ENCODE peak calls at places on chromosomes 2 and 18, in seven cellular contexts. A is gastrocnemius medialis, B is mucosa of descending colon, S is HFF-Myc, Y is osteoblast, V is ascending aorta, W is astrocyte of the cerebellum. O is an unnamed sample.

GRCh38 chr2:27191107-27191829 is 20.6 kb upstream of the ATRAID start:
- DNase-seq in A (peak; percentile 36), B (no peak), S (no peak), Y (peak; percentile 78), V (no peak), W (peak; percentile 50), O (no peak)

GRCh38 chr2:200405599-200406298 is 99.3 kb downstream of the SPATS2L start:
- DNase-seq in A (no peak), B (no peak), S (peak; percentile 77), Y (peak; percentile 22), V (no peak), W (peak; percentile 64), O (peak; percentile 85)

GRCh38 chr2:91477731-91478672 is 2786.5 kb downstream of the RPIA start:
- DNase-seq in A (no peak), B (peak; percentile 50), S (no peak), Y (peak; percentile 79), V (peak; percentile 58), W (peak; percentile 8), O (no peak)

GRCh38 chr2:20224716-20225293 is at the start of gene SDC1:
- DNase-seq in A (no peak), B (peak; percentile 88), S (no peak), Y (peak; percentile 94), V (no peak), W (no peak), O (no peak)

GRCh38 chr18:39341106-39341505 is 1775.5 kb upstream of the CELF4 start:
- DNase-seq in A (no peak), B (no peak), S (no peak), Y (no peak), V (no peak), W (no peak), O (no peak)

GRCh38 chr2:203603451-203604389 is 68.6 kb upstream of the RAPH1 start:
- DNase-seq in A (no peak), B (no peak), S (no peak), Y (no peak), V (no peak), W (no peak), O (no peak)

GRCh38 chr2:182302174-182302573 is 124.7 kb downstream of the PDE1A start:
- DNase-seq in A (no peak), B (no peak), S (no peak), Y (peak; percentile 64), V (no peak), W (peak; percentile 80), O (no peak)

GRCh38 chr2:97736608-97737330 is 23.4 kb downstream of the ZAP70 start:
- DNase-seq in A (no peak), B (no peak), S (no peak), Y (peak; percentile 61), V (no peak), W (no peak), O (no peak)

GRCh38 chr2:211349031-211349430 is 792.6 kb downstream of the CPS1 start:
- DNase-seq in A (no peak), B (no peak), S (no peak), Y (no peak), V (no peak), W (no peak), O (no peak)

GRCh38 chr2:202185816-202186221 is 52.6 kb downstream of the SUMO1 start:
- DNase-seq in A (no peak), B (no peak), S (no peak), Y (no peak), V (no peak), W (no peak), O (no peak)

DNA sequence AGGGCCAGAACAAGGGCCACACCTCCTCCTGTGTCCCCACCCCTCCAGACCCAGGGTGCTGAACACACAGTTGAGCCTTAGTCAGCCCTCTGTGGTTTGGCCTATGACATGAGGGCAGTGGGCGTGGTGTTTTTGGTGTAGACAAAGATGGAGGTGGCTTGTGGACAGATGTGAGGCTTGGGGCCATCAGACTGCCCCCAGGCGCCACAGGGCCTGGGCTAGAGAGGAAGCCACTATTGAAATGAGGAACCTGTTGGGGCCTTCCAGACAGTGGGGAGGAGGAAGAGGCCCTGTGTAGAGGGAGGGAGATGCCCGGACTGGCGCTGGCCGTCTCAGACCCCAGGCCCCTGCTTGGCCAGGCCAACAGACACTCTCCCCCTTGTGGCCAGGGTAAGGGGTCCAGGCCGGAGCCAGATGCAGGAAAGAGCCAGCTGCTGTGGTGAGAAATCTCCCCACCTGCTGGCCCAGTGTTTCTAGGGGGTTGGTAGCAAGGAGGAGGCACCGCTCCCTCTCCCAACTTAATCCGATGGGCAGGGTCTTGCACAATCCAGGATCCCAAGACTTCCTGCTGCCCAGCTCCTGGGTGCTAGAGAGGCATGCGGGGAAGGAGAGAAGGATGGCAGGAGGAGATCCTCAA is 53.8 kb downstream of the SMAD7 start:
- DNase-seq in A (peak; percentile 50), B (peak; percentile 51), S (peak; percentile 32), Y (peak; percentile 52), V (peak; percentile 82), W (no peak), O (no peak)
- TF ChIP-seq CTCF in A (no peak), B (no peak), S (peak; percentile 18), Y (no peak), V (no peak), W (peak; percentile 27), O (peak; percentile 46)

GRCh38 chr2:110116033-110116710 is 550 bp upstream of the MALL start:
- DNase-seq in A (no peak), B (peak; percentile 63), S (peak; percentile 35), Y (peak; percentile 95), V (peak; percentile 79), W (peak; percentile 40), O (no peak)
- H3K4me3 ChIP-seq in A (peak overlapping the region; percentile 42), B (no peak overlapping the region), S (peak overlapping the region; percentile 44), Y (peak overlapping the region; percentile 46), V (peak overlapping the region; percentile 65), W (peak overlapping the region; percentile 58), O (peak overlapping the region; percentile 55)

GRCh38 chr18:25350561-25351201 is 1.3 kb downstream of the ZNF521 start:
- DNase-seq in A (peak; percentile 30), B (peak; percentile 37), S (no peak), Y (peak; percentile 92), V (peak; percentile 65), W (peak; percentile 13), O (no peak)
- TF ChIP-seq CTCF in A (no peak), B (no peak), S (no peak), Y (no peak), V (no peak), W (no peak), O (no peak)

GRCh38 chr2:190678444-190679162 is 29.7 kb downstream of the NAB1 start:
- DNase-seq in A (no peak), B (no peak), S (no peak), Y (peak; percentile 6), V (no peak), W (no peak), O (no peak)
- H3K4me3 ChIP-seq in A (no peak overlapping the region), B (no peak overlapping the region), S (no peak overlapping the region), Y (no peak overlapping the region), V (peak overlapping the region; percentile 22), W (no peak overlapping the region), O (no peak overlapping the region)

GRCh38 chr2:101297383-101297782 is 11.1 kb downstream of the RNF149 start:
- DNase-seq in A (no peak), B (no peak), S (no peak), Y (no peak), V (no peak), W (no peak), O (no peak)

GRCh38 chr2:101296314-101296809 is 12.1 kb downstream of the RNF149 start:
- DNase-seq in A (no peak), B (no peak), S (peak; percentile 22), Y (no peak), V (no peak), W (no peak), O (no peak)

GRCh38 chr2:101300164-101300563 is 8.3 kb downstream of the RNF149 start:
- DNase-seq in A (no peak), B (no peak), S (no peak), Y (no peak), V (no peak), W (no peak), O (no peak)

GRCh38 chr2:101302016-101302415 is 6.5 kb downstream of the RNF149 start:
- DNase-seq in A (no peak), B (no peak), S (no peak), Y (no peak), V (no peak), W (no peak), O (no peak)

DNA sequence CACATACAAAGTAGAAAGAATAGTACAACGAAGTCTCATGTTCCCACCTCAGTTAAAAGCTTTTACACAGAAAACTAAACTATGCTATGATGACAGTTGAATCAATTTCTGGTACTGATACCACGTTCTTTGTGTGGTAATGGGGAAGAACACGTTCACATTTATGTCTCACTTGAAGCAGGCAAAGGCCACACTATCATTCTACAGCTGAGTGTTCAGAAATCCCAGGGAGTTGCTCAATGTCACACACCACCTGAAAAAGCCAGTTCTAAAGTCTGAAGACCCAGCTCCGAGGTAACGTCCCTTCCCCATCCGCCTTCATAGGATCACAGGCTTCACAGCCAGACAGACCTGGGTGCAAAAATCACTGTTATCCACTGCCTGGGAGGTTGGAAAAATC is 8.9 kb downstream of the RNF149 start:
- DNase-seq in A (no peak), B (no peak), S (no peak), Y (no peak), V (no peak), W (no peak), O (no peak)
- TF ChIP-seq CTCF in A (no peak), B (no peak), S (no peak), Y (no peak), V (no peak), W (no peak), O (no peak)

DNA sequence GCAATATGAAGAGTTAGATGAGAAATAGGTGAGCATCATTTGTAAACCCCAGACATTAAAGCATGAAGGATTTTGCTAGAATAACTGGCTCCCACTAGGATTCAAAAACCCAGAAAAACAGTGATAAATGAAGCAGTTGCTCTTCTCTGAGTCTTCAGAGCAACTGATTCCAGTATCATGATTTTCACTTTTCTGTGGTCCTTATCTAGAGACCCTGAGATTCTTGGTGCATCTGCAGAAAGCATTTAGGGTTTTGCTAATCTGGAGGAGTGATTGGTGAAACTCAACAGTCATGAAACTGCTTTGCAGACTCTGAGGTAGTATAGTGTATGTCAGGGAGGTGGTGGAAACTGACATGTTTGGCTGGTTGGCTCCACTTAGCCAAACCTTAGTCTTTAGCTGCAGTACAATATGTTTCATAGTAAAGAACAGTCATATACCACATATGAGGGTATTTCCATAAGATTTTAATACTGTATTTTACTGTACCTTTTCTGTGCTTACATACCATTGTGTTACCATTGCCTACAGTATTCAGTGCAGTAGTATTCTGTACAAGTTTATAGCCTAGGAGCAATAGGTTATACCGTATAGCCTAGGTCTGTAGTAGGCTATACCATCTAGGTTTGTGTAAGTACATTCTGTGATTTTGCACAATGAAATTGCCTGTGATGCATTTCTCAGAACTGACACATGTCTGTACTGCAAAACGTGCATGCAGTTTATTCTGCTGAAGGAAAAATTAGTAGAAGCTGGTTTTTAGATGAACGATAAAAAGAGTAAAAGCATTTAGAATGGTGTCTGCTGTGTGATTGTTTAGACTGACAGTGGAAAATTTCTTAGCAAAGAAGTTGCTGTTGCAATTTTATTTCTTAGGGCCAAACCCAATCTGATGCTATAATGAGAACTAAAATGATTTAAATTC is 23.8 kb downstream of the EML4 start:
- DNase-seq in A (no peak), B (no peak), S (no peak), Y (no peak), V (no peak), W (no peak), O (no peak)
- H3K4me3 ChIP-seq in A (no peak overlapping the region), B (no peak overlapping the region), S (no peak overlapping the region), Y (no peak overlapping the region), V (no peak overlapping the region), W (no peak overlapping the region), O (no peak overlapping the region)

DNA sequence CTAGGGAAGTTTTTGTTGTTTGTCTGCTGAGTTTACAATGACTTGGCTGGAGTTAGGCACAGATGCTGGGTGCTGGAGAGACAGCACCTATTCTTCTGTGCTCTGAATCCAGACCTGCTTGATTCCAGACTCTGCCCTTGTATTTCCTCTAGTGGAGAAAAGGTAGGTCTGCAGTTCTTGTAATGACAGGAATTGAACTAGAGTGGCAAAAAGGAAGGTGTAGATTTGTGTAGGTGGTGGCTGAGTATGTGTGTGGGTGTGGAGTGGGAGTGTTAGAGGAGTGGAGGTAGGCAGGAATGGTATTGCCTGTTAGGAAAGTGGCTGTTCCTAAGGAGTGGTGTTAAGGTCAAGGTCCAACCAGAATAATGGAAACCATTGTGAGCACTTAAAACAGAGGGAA is 71.9 kb upstream of the LYPD6 start:
- DNase-seq in A (no peak), B (no peak), S (no peak), Y (no peak), V (no peak), W (no peak), O (no peak)
- TF ChIP-seq CTCF in A (no peak), B (no peak), S (no peak), Y (no peak), V (no peak), W (no peak), O (peak; percentile 29)

O was measured in retinal pigment epithelial cell.